ENCODE peak calls at places on chromosome 5, in five cellular contexts. H is SJSA1, A is OCI-LY7, Q is A549, S is hepatocyte. W is an unnamed sample.

GRCh38 chr5:10364186-10364689 is 10.7 kb downstream of the MARCHF6 start:
- DNase-seq in H (no peak), A (peak; percentile 37), Q (peak; percentile 33), S (no peak), W (peak; percentile 26)

GRCh38 chr5:145981612-145982571 is 45.5 kb downstream of the SH3RF2 start:
- DNase-seq in H (no peak), A (no peak), Q (peak; percentile 18), S (no peak), W (no peak)

GRCh38 chr5:15320896-15321295 is 179.1 kb upstream of the FBXL7 start:
- DNase-seq in H (no peak), A (no peak), Q (no peak), S (no peak), W (no peak)

GRCh38 chr5:72607381-72607780 is 100.2 kb upstream of the ZNF366 start:
- DNase-seq in H (no peak), A (no peak), Q (no peak), S (no peak), W (no peak)

GRCh38 chr5:93162201-93162654 is 418.8 kb downstream of the NR2F1-AS1 start:
- DNase-seq in H (peak; percentile 28), A (no peak), Q (no peak), S (no peak), W (no peak)

GRCh38 chr5:91478096-91478495 is 95.0 kb upstream of the ARRDC3 start:
- DNase-seq in H (no peak), A (no peak), Q (no peak), S (no peak), W (no peak)

GRCh38 chr5:153445875-153446567 is 44.4 kb upstream of the GRIA1 start:
- DNase-seq in H (no peak), A (no peak), Q (peak; percentile 14), S (peak; percentile 16), W (no peak)

GRCh38 chr5:170225326-170226137 is 7.3 kb upstream of the C5orf58 start:
- DNase-seq in H (peak; percentile 48), A (peak; percentile 56), Q (peak; percentile 66), S (peak; percentile 83), W (peak; percentile 57)

GRCh38 chr5:108356286-108356685 is 25.6 kb downstream of the FBXL17 start:
- DNase-seq in H (no peak), A (no peak), Q (no peak), S (no peak), W (no peak)

GRCh38 chr5:38871790-38872551 is 26.2 kb downstream of the OSMR start:
- DNase-seq in H (peak; percentile 93), A (no peak), Q (peak; percentile 97), S (peak; percentile 72), W (no peak)

GRCh38 chr5:160211352-160211751 is 18.0 kb upstream of the FABP6 start:
- DNase-seq in H (no peak), A (no peak), Q (no peak), S (no peak), W (no peak)

GRCh38 chr5:159310492-159310891 is 19.8 kb downstream of the IL12B start:
- DNase-seq in H (no peak), A (no peak), Q (no peak), S (peak; percentile 74), W (peak; percentile 50)

GRCh38 chr5:7348168-7348802 is 47.7 kb upstream of the ADCY2 start:
- DNase-seq in H (no peak), A (no peak), Q (no peak), S (no peak), W (no peak)

GRCh38 chr5:169808118-169808581 is 171.1 kb downstream of the DOCK2 start:
- DNase-seq in H (no peak), A (no peak), Q (no peak), S (no peak), W (no peak)

GRCh38 chr5:38258319-38259061 is at the start of gene EGFLAM:
- DNase-seq in H (peak; percentile 36), A (no peak), Q (peak; percentile 20), S (peak; percentile 63), W (no peak)

GRCh38 chr5:33588654-33589372 is 148.0 kb downstream of the TARS1 start:
- DNase-seq in H (no peak), A (peak; percentile 27), Q (peak; percentile 56), S (peak; percentile 25), W (no peak)

GRCh38 chr5:33891731-33892418 is at the start of gene ADAMTS12:
- DNase-seq in H (peak; percentile 31), A (no peak), Q (peak; percentile 18), S (peak; percentile 41), W (no peak)

GRCh38 chr5:149416977-149417713 is 38.1 kb upstream of the IL17B start:
- DNase-seq in H (peak; percentile 76), A (no peak), Q (no peak), S (peak; percentile 66), W (no peak)

GRCh38 chr5:121762416-121762815 is 89.3 kb upstream of the FTMT start:
- DNase-seq in H (no peak), A (no peak), Q (no peak), S (peak; percentile 22), W (no peak)
- H3K27ac ChIP-seq in H (no peak overlapping the region), A (no peak overlapping the region), Q (no peak overlapping the region), S (peak overlapping the region; percentile 24), W (no peak overlapping the region)

GRCh38 chr5:172696171-172696849 is 55.2 kb downstream of the NEURL1B start:
- DNase-seq in H (no peak), A (no peak), Q (no peak), S (no peak), W (no peak)

GRCh38 chr5:172694061-172694460 is 53.0 kb downstream of the NEURL1B start:
- DNase-seq in H (no peak), A (no peak), Q (no peak), S (no peak), W (no peak)

GRCh38 chr5:172695431-172696054 is 54.5 kb downstream of the NEURL1B start:
- DNase-seq in H (no peak), A (no peak), Q (no peak), S (no peak), W (no peak)

GRCh38 chr5:172692981-172693380 is 51.9 kb downstream of the NEURL1B start:
- DNase-seq in H (no peak), A (no peak), Q (no peak), S (no peak), W (no peak)

DNA sequence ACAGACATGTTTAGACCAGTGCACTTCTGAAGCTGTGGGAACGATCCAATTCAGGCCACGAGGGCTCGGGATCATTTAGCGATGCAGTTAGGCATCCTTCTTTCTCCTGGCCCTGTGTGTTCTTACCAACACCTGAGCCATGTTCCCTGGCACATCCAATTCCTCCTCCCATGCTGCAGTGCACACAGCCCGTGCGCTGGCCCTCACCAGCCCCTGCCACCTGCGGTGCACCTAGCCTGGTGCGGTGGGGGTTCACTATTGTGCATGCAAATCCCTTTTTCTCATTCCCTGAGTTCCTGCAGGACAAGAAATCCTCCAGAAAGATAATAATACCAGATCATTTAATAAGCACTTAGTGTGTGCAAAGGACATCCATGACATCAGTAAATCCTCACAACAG is 53.5 kb downstream of the NEURL1B start:
- DNase-seq in H (no peak), A (no peak), Q (no peak), S (no peak), W (no peak)
- H3K4me1 ChIP-seq in H (peaks cover 8% of the 10 kb centered on the region), A (no peaks in the 10 kb centered on the region), Q (peaks cover 8% of the 10 kb centered on the region), S (peaks cover 16% of the 10 kb centered on the region), W (peaks cover 10% of the 10 kb centered on the region)

GRCh38 chr5:54517512-54518145 is at the start of gene SNX18:
- DNase-seq in H (peak; percentile 89), A (peak; percentile 95), Q (peak; percentile 90), S (peak; percentile 97), W (peak; percentile 95)

GRCh38 chr5:54518146-54519082 is 855 bp downstream of the SNX18 start:
- DNase-seq in H (peak; percentile 65), A (peak; percentile 31), Q (peak; percentile 17), S (peak; percentile 81), W (peak; percentile 68)

GRCh38 chr5:54520438-54520846 is 2.9 kb downstream of the SNX18 start:
- DNase-seq in H (peak; percentile 63), A (no peak), Q (no peak), S (peak; percentile 46), W (no peak)

GRCh38 chr5:54520940-54521339 is 3.4 kb downstream of the SNX18 start:
- DNase-seq in H (no peak), A (no peak), Q (no peak), S (no peak), W (no peak)

DNA sequence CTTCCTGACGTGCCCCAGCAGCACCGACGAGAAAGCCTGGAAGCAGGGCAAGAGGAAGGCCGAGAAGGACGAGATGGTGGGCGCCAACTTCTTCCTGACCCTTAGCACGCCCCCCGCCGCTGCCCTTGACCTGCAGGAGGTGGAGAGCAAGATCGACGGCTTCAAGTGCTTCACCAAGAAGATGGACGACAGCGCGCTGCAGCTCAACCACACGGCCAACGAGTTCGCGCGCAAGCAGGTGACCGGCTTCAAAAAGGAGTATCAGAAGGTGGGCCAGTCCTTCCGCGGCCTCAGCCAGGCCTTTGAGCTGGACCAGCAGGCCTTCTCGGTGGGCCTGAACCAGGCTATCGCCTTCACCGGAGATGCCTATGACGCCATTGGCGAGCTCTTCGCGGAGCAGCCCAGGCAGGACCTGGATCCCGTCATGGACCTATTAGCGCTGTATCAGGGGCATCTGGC is 1.6 kb downstream of the SNX18 start:
- DNase-seq in H (peak; percentile 63), A (no peak), Q (no peak), S (no peak), W (no peak)
- H3K4me3 ChIP-seq in H (peak overlapping the region; percentile 96), A (peak overlapping the region; percentile 55), Q (no peak overlapping the region), S (peak overlapping the region; percentile 41), W (peak overlapping the region; percentile 81)

GRCh38 chr5:76455531-76456132 is 52.5 kb downstream of the IQGAP2 start:
- DNase-seq in H (no peak), A (no peak), Q (no peak), S (no peak), W (no peak)
- H3K27ac ChIP-seq in H (no peak overlapping the region), A (no peak overlapping the region), Q (no peak overlapping the region), S (peak overlapping the region; percentile 45), W (no peak overlapping the region)

DNA sequence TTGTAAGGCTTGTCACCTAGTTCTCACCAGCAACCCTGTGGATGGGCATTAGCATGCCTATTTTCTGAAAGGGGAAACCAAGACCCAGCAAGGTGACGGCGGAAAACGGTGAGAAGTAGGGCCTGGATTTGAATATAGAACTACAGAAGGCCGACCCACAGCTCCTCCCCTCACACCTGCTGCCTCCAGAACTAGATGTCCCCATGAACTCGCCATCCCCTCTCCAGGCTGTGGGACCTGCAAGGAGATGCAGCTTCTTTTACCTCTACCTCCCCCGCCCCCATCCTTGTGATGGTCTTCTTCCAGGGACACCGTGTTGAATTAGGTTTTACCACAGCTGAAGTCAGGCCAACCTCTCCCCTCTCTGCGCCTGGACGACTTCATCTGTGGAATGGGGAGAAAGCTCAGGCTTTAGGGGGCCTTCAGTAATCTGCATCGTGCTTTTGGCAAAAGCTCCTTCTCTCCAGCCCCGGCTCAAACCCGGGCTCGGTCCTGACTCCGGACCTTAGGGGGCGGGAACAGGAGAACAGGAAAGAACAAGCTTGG is 4.2 kb upstream of the MSX2 start:
- DNase-seq in H (no peak), A (no peak), Q (no peak), S (no peak), W (no peak)
- H3K4me1 ChIP-seq in H (peaks cover 7% of the 10 kb centered on the region), A (no peaks in the 10 kb centered on the region), Q (peaks cover 12% of the 10 kb centered on the region), S (peaks cover 20% of the 10 kb centered on the region), W (peaks cover 6% of the 10 kb centered on the region)

DNA sequence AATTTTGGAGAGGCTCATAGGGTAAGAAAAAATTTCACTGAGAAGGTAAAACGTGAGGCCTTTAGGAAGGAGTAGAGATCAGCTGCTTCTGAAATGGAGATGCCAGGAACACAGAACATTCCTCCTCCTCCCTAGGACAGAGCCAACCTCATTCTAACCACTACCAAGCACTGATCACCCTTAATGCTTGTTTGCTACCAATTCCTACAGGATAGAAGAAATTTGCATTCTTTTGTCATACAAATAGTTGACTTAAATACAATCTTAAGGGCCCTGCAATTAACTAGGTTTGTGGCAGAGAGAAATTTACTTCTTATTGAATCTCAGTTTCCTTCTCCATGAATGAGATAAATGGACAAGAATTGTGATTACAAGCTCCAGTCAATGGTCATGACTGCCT is 780.2 kb upstream of the WWC1 start:
- DNase-seq in H (no peak), A (no peak), Q (no peak), S (no peak), W (no peak)
- H3K4me3 ChIP-seq in H (no peak overlapping the region), A (no peak overlapping the region), Q (no peak overlapping the region), S (no peak overlapping the region), W (no peak overlapping the region)